ENCODE peak calls at places on chromosomes 16 and 17, in five cellular contexts. Z is progenitor cell of endocrine pancreas, X is cardiac muscle cell, B is AG04449, C is endothelial cell of umbilical vein. M is an unnamed sample.

GRCh38 chr17:75650874-75651273 is 16.1 kb downstream of the RECQL5 start:
- DNase-seq in X (no peak), C (no peak), Z (no peak), B (no peak), M (no peak)

GRCh38 chr17:68909066-68909465 is 46.1 kb downstream of the ABCA8 start:
- DNase-seq in B (peak), X (no peak), Z (no peak), C (peak), M (no peak)

GRCh38 chr16:4852221-4852872 is 5.1 kb downstream of the UBN1 start:
- DNase-seq in B (no peak), Z (no peak), C (peak), X (no peak), M (no peak)

GRCh38 chr17:82120148-82120547 is 22.1 kb upstream of the FASN start:
- DNase-seq in Z (no peak), X (no peak), B (no peak), C (no peak), M (no peak)

GRCh38 chr17:3762922-3763776 is 37.8 kb downstream of the ITGAE start:
- DNase-seq in Z (no peak), B (no peak), C (no peak), X (no peak), M (no peak)

GRCh38 chr16:10490141-10490540 is 90.3 kb downstream of the EMP2 start:
- DNase-seq in B (no peak), Z (no peak), X (no peak), C (no peak), M (no peak)

GRCh38 chr17:60269417-60269816 is 119.6 kb downstream of the CA4 start:
- DNase-seq in X (no peak), B (no peak), C (peak), Z (no peak), M (no peak)

GRCh38 chr16:85057212-85057889 is 29.8 kb downstream of the KIAA0513 start:
- DNase-seq in B (no peak), Z (no peak), C (no peak), X (peak), M (no peak)

GRCh38 chr16:76531236-76531635 is 254.0 kb downstream of the CNTNAP4 start:
- DNase-seq in X (no peak), B (no peak), C (no peak), Z (no peak), M (no peak)
- TF ChIP-seq CTCF in X (no peak), B (no peak), C (no peak), Z (no peak), M (no peak)

DNA sequence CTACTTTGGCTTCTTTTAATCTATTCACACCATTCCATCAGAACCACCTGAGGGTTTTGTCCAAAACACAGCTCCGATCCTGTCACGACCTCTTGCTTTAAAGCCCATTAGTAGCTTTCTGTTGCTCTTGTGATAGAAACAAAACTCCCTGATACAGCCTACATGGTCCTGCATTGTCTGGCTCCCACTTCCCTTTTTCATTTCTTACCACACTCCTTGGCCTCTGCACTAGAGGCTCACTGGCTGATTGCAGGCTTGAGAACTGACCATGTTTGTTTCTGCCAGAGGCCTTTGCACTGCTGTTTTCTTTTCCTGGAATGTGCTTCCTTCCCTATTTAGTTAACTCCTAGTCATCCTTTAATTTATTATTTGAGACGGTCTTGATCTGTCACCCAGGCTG is 23.7 kb downstream of the IST1 start:
- DNase-seq in B (no peak), Z (no peak), X (no peak), C (no peak), M (no peak)
- TF ChIP-seq CTCF in B (no peak), Z (no peak), X (no peak), C (no peak), M (no peak)

GRCh38 chr17:44878627-44879221 is 20.5 kb downstream of the EFTUD2 start:
- DNase-seq in Z (no peak), B (no peak), X (peak), C (peak), M (peak)
- TF ChIP-seq CTCF in Z (peak), B (peak), X (peak), C (peak), M (peak)

GRCh38 chr16:13392341-13392740 is 490.9 kb downstream of the SHISA9 start:
- DNase-seq in C (no peak), Z (no peak), B (no peak), X (no peak), M (no peak)
- TF ChIP-seq CTCF in C (no peak), Z (no peak), B (no peak), X (no peak), M (no peak)